ENCODE peak calls at places on chromosomes 11 and 22, in six cellular contexts. X, G, A, L, W and I are unnamed samples.

GRCh38 chr11:1104411-1105182 is 29.9 kb downstream of the MUC2 start:
- DNase-seq in X (no peak), G (no peak), A (no peak), L (no peak), W (no peak), I (no peak)

GRCh38 chr11:126172596-126173038 is 38.8 kb downstream of the RPUSD4 start:
- DNase-seq in X (no peak), G (no peak), A (no peak), L (no peak), W (peak; percentile 13), I (no peak)

GRCh38 chr11:64163951-64164350 is 2.0 kb downstream of the MACROD1 start:
- DNase-seq in X (no peak), G (no peak), A (no peak), L (no peak), W (no peak), I (no peak)

GRCh38 chr11:104301776-104302175 is 137.8 kb upstream of the PDGFD start:
- DNase-seq in X (no peak), G (no peak), A (no peak), L (no peak), W (no peak), I (no peak)

GRCh38 chr22:50040717-50041116 is 17.4 kb downstream of the TTLL8 start:
- DNase-seq in X (no peak), G (no peak), A (no peak), L (no peak), W (no peak), I (no peak)

GRCh38 chr11:102886999-102887398 is 12.2 kb upstream of the MMP12 start:
- DNase-seq in X (no peak), G (no peak), A (no peak), L (no peak), W (no peak), I (no peak)

GRCh38 chr22:41446057-41446501 is 522 bp downstream of the TOB2 start:
- DNase-seq in X (peak; percentile 59), G (peak; percentile 67), A (peak; percentile 39), L (no peak), W (no peak), I (peak; percentile 14)

GRCh38 chr11:94909371-94909820 is 64.0 kb downstream of the CWC15 start:
- DNase-seq in X (no peak), G (no peak), A (no peak), L (no peak), W (peak; percentile 30), I (peak; percentile 51)

GRCh38 chr11:64690235-64690634 is 32.8 kb downstream of the NRXN2 start:
- DNase-seq in X (no peak), G (no peak), A (no peak), L (no peak), W (no peak), I (no peak)

GRCh38 chr22:22770280-22770871 is 117.2 kb upstream of the IGLL5 start:
- DNase-seq in X (peak; percentile 68), G (peak; percentile 95), A (peak; percentile 75), L (no peak), W (peak; percentile 31), I (peak; percentile 50)

DNA sequence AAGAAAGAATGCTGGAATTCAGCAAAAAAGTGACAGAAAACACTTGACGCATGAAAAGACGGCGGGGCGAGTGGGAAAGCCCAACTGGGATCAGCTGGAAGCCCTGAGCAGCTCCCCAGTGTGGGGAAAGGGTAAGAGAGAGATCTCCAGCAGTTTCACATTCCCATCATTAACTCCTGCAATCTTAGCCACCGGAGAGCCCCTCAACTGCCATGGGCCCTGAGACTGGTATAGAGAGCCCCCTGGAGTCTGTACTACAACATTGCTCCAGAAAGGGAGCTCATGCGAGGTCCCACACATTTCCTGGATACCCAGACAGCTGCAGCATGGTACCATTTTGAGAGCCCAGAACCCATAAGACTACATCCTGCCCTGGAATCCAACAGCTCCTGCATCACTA is 31.1 kb downstream of the MRGPRX4 start:
- DNase-seq in X (peak; percentile 80), G (peak; percentile 83), A (no peak), L (no peak), W (peak; percentile 16), I (peak; percentile 52)
- TF ChIP-seq CTCF in X (peak; percentile 70), G (peak; percentile 81), A (no peak), L (no peak), W (peak; percentile 50), I (peak; percentile 73)

DNA sequence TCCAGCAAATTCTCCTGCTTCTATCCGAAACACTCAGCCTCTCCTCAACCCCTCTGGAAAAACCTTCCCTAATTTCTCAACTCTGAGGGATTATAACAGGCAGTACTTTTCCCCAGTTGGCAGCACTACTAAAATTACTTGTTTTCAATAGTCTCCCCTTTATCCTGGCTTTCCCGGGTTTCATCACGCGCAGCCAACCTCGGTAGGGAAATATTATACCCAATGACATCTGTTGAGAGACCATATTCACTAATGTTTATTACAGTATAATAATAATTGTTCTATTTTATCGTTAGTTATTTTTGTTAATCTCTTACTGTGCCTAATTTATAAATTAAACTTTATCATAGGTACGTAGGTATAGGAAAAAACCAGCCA is 330 bp upstream of the POLD3 start:
- DNase-seq in X (no peak), G (no peak), A (no peak), L (no peak), W (no peak), I (peak; percentile 22)
- H3K4me3 ChIP-seq in X (peak overlapping the region; percentile 92), G (peak overlapping the region; percentile 96), A (peak overlapping the region; percentile 85), L (peak overlapping the region; percentile 85), W (peak overlapping the region; percentile 97), I (peak overlapping the region; percentile 96)

DNA sequence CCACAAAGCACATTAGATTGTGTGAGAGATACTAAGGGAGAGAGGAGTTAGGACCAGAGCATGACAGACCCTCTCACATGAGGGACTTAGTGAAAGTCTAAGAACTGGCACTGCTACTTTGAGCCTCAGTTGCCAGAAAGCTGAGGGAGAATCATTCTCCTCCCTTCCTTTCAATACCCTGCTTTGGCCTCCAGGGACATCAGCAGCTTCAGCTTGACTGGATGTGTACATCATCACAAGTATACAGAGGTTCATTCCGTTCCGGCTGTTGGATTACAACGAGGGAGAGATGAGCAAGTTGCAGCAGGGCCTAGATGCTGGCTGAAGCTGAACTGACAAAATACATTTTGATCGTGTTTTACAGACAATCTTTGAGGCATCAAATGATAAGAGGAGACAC is 15.7 kb upstream of the ANO5 start:
- DNase-seq in X (no peak), G (no peak), A (no peak), L (no peak), W (no peak), I (no peak)
- TF ChIP-seq CTCF in X (peak; percentile 23), G (peak; percentile 64), A (no peak), L (no peak), W (no peak), I (no peak)

GRCh38 chr11:67057410-67057757 is 737 bp downstream of the RHOD start:
- DNase-seq in X (no peak), G (no peak), A (no peak), L (no peak), W (no peak), I (no peak)
- H3K4me3 ChIP-seq in X (peak overlapping the region; percentile 56), G (peak overlapping the region; percentile 83), A (peak overlapping the region; percentile 46), L (peak overlapping the region; percentile 80), W (peak overlapping the region; percentile 50), I (peak overlapping the region; percentile 72)

GRCh38 chr11:116427337-116427902 is 345.4 kb downstream of the BUD13 start:
- DNase-seq in X (no peak), G (no peak), A (no peak), L (no peak), W (no peak), I (no peak)
- TF ChIP-seq CTCF in X (no peak), G (no peak), A (no peak), L (no peak), W (no peak), I (no peak)

GRCh38 chr11:69689484-69690319 is 14.1 kb downstream of the FGF19 start:
- DNase-seq in X (no peak), G (no peak), A (no peak), L (no peak), W (no peak), I (no peak)
- H3K4me3 ChIP-seq in X (no peak overlapping the region), G (no peak overlapping the region), A (no peak overlapping the region), L (no peak overlapping the region), W (no peak overlapping the region), I (no peak overlapping the region)

DNA sequence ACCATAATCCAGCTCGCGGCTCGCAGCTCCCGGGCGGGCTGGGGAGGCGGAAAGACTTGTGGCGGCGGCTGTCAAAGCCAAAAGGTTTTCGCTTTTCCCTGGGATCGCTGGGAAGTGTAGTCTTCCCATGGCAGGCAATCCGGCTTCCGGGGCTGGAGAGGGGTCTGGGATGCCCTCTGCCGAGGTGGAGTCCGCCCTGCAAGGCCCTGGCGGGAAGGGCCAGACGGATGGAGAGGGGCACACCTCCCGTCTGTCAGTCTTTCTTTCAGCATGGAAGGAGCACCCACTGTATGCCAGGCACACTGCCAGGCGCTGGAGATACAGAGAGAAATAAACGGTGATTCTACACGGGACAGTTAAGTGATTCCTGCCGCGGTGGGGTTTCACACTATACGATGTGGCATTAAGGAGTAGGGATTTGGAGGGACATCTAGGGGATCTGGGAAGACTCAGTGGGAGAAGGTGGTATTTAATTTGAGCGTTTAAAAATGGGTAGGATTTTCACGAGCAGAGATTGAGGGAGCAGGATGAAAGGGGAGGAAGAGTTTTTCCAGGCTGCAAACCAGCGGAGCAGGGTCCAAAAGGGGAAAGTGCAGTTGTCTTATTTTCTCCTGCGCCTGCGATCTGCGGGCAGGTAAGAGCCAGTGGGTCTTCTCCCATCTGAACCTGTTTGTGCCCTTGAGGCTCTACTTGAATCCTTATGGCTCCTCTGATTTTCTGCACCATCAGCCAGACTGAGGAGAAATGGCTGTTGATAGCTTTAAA is at the start of gene BACE1:
- DNase-seq in X (peak; percentile 96), G (peak; percentile 97), A (peak; percentile 68), L (peak; percentile 33), W (peak; percentile 86), I (peak; percentile 82)
- TF ChIP-seq CTCF in X (peak; percentile 52), G (peak; percentile 68), A (no peak), L (peak; percentile 18), W (peak; percentile 51), I (peak; percentile 53)

DNA sequence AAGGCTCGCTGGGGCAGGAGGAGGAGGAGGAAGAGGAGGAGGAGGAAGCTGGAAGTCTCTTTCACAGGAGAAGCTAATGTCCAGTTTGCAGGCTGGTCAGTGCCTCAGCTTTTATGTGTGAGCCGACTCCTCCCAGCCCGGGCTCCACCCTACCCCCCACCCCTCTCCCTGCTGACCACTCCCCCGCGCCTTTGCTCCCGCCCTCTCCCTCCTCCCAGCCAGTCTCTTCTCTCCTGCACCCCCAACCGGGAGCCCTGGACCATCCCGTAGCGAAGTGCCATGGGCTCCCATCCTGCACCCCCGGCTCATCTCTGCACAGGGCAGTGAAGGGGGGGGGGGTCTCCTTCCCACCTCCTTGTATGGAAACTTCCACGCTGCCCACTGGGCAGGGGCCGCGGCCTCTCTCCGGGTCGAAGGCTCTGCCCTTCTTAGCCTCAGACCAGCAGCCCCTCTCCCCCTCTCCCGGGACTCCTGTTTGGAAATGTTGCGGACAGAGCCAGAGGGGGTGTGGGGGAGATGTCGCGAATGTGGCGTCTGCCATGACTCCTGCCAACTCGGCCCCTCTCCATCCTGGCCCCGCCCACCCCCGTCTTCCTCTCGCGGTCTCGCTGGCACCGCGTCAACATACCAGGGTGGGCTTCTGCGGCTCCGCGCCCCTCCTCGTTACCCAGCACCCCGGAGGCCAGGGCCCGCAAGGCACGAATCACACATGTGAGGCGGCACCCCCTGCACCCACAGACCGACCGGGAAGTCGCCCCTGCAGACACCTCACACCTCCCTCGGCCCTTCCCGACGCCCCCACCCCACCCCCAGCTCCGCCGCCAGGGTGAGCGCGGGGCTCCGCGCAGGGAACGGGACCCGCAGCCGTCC is 1.8 kb downstream of the IGF2 start:
- DNase-seq in X (peak; percentile 92), G (peak; percentile 92), A (peak; percentile 34), L (no peak), W (peak; percentile 46), I (peak; percentile 87)
- H3K4me3 ChIP-seq in X (peak overlapping the region; percentile 53), G (peak overlapping the region; percentile 65), A (peak overlapping the region; percentile 14), L (peak overlapping the region; percentile 58), W (no peak overlapping the region), I (peak overlapping the region; percentile 55)

GRCh38 chr11:119583585-119583984 is 145.4 kb downstream of the NECTIN1 start:
- DNase-seq in X (no peak), G (peak; percentile 51), A (no peak), L (no peak), W (no peak), I (no peak)
- TF ChIP-seq CTCF in X (peak; percentile 42), G (peak; percentile 58), A (no peak), L (no peak), W (peak; percentile 15), I (peak; percentile 18)

GRCh38 chr11:129375731-129376657 is at the start of gene BARX2:
- DNase-seq in X (peak; percentile 91), G (peak; percentile 91), A (peak; percentile 79), L (no peak), W (peak; percentile 66), I (peak; percentile 83)
- H3K4me3 ChIP-seq in X (peak within 1 kb of the TSS; percentile 51), G (peak within 1 kb of the TSS; percentile 79), A (peak within 1 kb of the TSS; percentile 49), L (peak within 1 kb of the TSS; percentile 63), W (no peak within 1 kb of the TSS), I (no peak within 1 kb of the TSS)